ENCODE peak calls at places on chromosomes 3 and 15, in ten cellular contexts. E, N, G, K, S, V, Z, R, Y and A are unnamed samples.

GRCh38 chr3:71955549-71956373 is 170.8 kb upstream of the PROK2 start:
- DNase-seq in E (no peak), N (peak), G (peak), K (no peak), S (no peak), V (peak), Z (peak), R (peak), Y (peak), A (peak)

GRCh38 chr3:124260206-124260915 is 268.4 kb upstream of the ROPN1 start:
- DNase-seq in E (no peak), N (peak), G (no peak), K (no peak), S (no peak), V (no peak), Z (peak), R (no peak), Y (no peak), A (peak)

GRCh38 chr15:41493205-41493901 is at the start of gene ITPKA:
- DNase-seq in E (no peak), N (peak), G (peak), K (peak), S (peak), V (peak), Z (peak), R (peak), Y (no peak), A (peak)

GRCh38 chr3:127741246-127741645 is 68.5 kb downstream of the ABTB1 start:
- DNase-seq in E (no peak), N (no peak), G (no peak), K (no peak), S (no peak), V (no peak), Z (no peak), R (no peak), Y (no peak), A (no peak)

GRCh38 chr15:90934256-90934948 is 683 bp upstream of the UNC45A start:
- DNase-seq in E (peak), N (peak), G (peak), K (peak), S (peak), V (peak), Z (peak), R (peak), Y (peak), A (peak)

GRCh38 chr15:31051646-31052045 is 49.9 kb downstream of the TRPM1 start:
- DNase-seq in E (no peak), N (no peak), G (no peak), K (no peak), S (no peak), V (no peak), Z (no peak), R (no peak), Y (no peak), A (no peak)

GRCh38 chr15:64653757-64654156 is 121.6 kb downstream of the RBPMS2 start:
- DNase-seq in E (no peak), N (no peak), G (peak), K (no peak), S (no peak), V (peak), Z (peak), R (no peak), Y (no peak), A (no peak)

GRCh38 chr15:60128000-60128376 is 123.9 kb downstream of the FOXB1 start:
- DNase-seq in E (no peak), N (no peak), G (no peak), K (no peak), S (no peak), V (no peak), Z (peak), R (peak), Y (no peak), A (no peak)

GRCh38 chr3:190443257-190443656 is 6.4 kb downstream of the TMEM207 start:
- DNase-seq in E (no peak), N (peak), G (no peak), K (no peak), S (no peak), V (peak), Z (peak), R (no peak), Y (no peak), A (no peak)

GRCh38 chr3:49872801-49873281 is 3.1 kb upstream of the CAMKV start:
- DNase-seq in E (no peak), N (no peak), G (no peak), K (no peak), S (no peak), V (peak), Z (no peak), R (no peak), Y (no peak), A (no peak)

GRCh38 chr15:64883997-64884511 is 27.6 kb upstream of the ANKDD1A start:
- DNase-seq in E (no peak), N (peak), G (peak), K (peak), S (peak), V (no peak), Z (peak), R (no peak), Y (no peak), A (no peak)

GRCh38 chr3:185511711-185512110 is 12.9 kb upstream of the TMEM41A start:
- DNase-seq in E (no peak), N (no peak), G (no peak), K (no peak), S (no peak), V (no peak), Z (no peak), R (no peak), Y (no peak), A (no peak)

GRCh38 chr3:109897734-109898133 is 560.4 kb upstream of the DPPA4 start:
- DNase-seq in E (no peak), N (no peak), G (no peak), K (no peak), S (no peak), V (no peak), Z (peak), R (no peak), Y (no peak), A (no peak)

GRCh38 chr3:51637941-51638471 is 33.0 kb upstream of the TEX264 start:
- DNase-seq in E (peak), N (peak), G (peak), K (no peak), S (no peak), V (peak), Z (peak), R (no peak), Y (no peak), A (no peak)